ENCODE peak calls at places on chromosome 10, in five cellular contexts. One of them, this sample, is unnamed.
A peak's percentile ranks its signal among the peaks of the same experiment; 100 is the strongest.

GRCh38 chr10:33808475-33808874 is 474.0 kb upstream of the NRP1 start:
- DNase-seq in mucosa of descending colon: no peak
- DNase-seq in left ventricle myocardium inferior: no peak
- DNase-seq in upper lobe of right lung: no peak
- DNase-seq in GM10248: no peak
- DNase-seq in this sample: no peak

GRCh38 chr10:72834183-72834825 is 59.2 kb upstream of the OIT3 start:
- DNase-seq in mucosa of descending colon: peak; percentile 57
- DNase-seq in left ventricle myocardium inferior: no peak
- DNase-seq in upper lobe of right lung: no peak
- DNase-seq in GM10248: peak; percentile 57
- DNase-seq in this sample: peak; percentile 52

GRCh38 chr10:74171625-74172024 is 20.6 kb downstream of the ADK start:
- DNase-seq in mucosa of descending colon: no peak
- DNase-seq in left ventricle myocardium inferior: no peak
- DNase-seq in upper lobe of right lung: no peak
- DNase-seq in GM10248: no peak
- DNase-seq in this sample: no peak

GRCh38 chr10:1600861-1601260 is 136.5 kb downstream of the ADARB2 start:
- DNase-seq in mucosa of descending colon: no peak
- DNase-seq in left ventricle myocardium inferior: no peak
- DNase-seq in upper lobe of right lung: no peak
- DNase-seq in GM10248: no peak
- DNase-seq in this sample: no peak

GRCh38 chr10:11685787-11686218 is 56.4 kb upstream of the ECHDC3 start:
- DNase-seq in mucosa of descending colon: peak; percentile 91
- DNase-seq in left ventricle myocardium inferior: peak; percentile 53
- DNase-seq in upper lobe of right lung: peak; percentile 80
- DNase-seq in GM10248: peak; percentile 62
- DNase-seq in this sample: peak; percentile 58

GRCh38 chr10:84108797-84109196 is 30.5 kb upstream of the GHITM start:
- DNase-seq in mucosa of descending colon: no peak
- DNase-seq in left ventricle myocardium inferior: no peak
- DNase-seq in upper lobe of right lung: no peak
- DNase-seq in GM10248: no peak
- DNase-seq in this sample: no peak

GRCh38 chr10:78630944-78631838 is 437.6 kb upstream of the ZMIZ1 start:
- DNase-seq in mucosa of descending colon: no peak
- DNase-seq in left ventricle myocardium inferior: peak; percentile 44
- DNase-seq in upper lobe of right lung: no peak
- DNase-seq in GM10248: peak; percentile 26
- DNase-seq in this sample: peak; percentile 20

GRCh38 chr10:24331457-24331856 is 122.5 kb downstream of the KIAA1217 start:
- DNase-seq in mucosa of descending colon: peak; percentile 88
- DNase-seq in left ventricle myocardium inferior: peak; percentile 36
- DNase-seq in upper lobe of right lung: no peak
- DNase-seq in GM10248: no peak
- DNase-seq in this sample: no peak

GRCh38 chr10:92204238-92204637 is 86.6 kb downstream of the CPEB3 start:
- DNase-seq in mucosa of descending colon: peak; percentile 37
- DNase-seq in left ventricle myocardium inferior: no peak
- DNase-seq in upper lobe of right lung: no peak
- DNase-seq in GM10248: no peak
- DNase-seq in this sample: no peak

GRCh38 chr10:101014230-101014884 is 14.7 kb downstream of the LZTS2 start:
- DNase-seq in mucosa of descending colon: peak; percentile 96
- DNase-seq in left ventricle myocardium inferior: peak; percentile 86
- DNase-seq in upper lobe of right lung: peak; percentile 89
- DNase-seq in GM10248: peak; percentile 84
- DNase-seq in this sample: peak; percentile 89

GRCh38 chr10:543131-543530 is 146.3 kb downstream of the DIP2C start:
- DNase-seq in mucosa of descending colon: no peak
- DNase-seq in left ventricle myocardium inferior: no peak
- DNase-seq in upper lobe of right lung: no peak
- DNase-seq in GM10248: no peak
- DNase-seq in this sample: no peak

GRCh38 chr10:47081264-47081663 is 170.0 kb downstream of the PTPN20 start:
- DNase-seq in mucosa of descending colon: no peak
- DNase-seq in left ventricle myocardium inferior: no peak
- DNase-seq in upper lobe of right lung: no peak
- DNase-seq in GM10248: no peak
- DNase-seq in this sample: no peak

GRCh38 chr10:72746606-72747357 is 54.8 kb downstream of the MCU start:
- DNase-seq in mucosa of descending colon: no peak
- DNase-seq in left ventricle myocardium inferior: no peak
- DNase-seq in upper lobe of right lung: no peak
- DNase-seq in GM10248: no peak
- DNase-seq in this sample: no peak

GRCh38 chr10:93849605-93850004 is 44.2 kb upstream of the SLC35G1 start:
- DNase-seq in mucosa of descending colon: no peak
- DNase-seq in left ventricle myocardium inferior: no peak
- DNase-seq in upper lobe of right lung: no peak
- DNase-seq in GM10248: no peak
- DNase-seq in this sample: no peak

GRCh38 chr10:133008196-133008595 is 65.8 kb upstream of the CFAP46 start:
- DNase-seq in mucosa of descending colon: no peak
- DNase-seq in left ventricle myocardium inferior: no peak
- DNase-seq in upper lobe of right lung: no peak
- DNase-seq in GM10248: no peak
- DNase-seq in this sample: no peak

GRCh38 chr10:133011883-133012282 is 69.5 kb upstream of the CFAP46 start:
- DNase-seq in mucosa of descending colon: no peak
- DNase-seq in left ventricle myocardium inferior: no peak
- DNase-seq in upper lobe of right lung: no peak
- DNase-seq in GM10248: no peak
- DNase-seq in this sample: no peak

GRCh38 chr10:133009218-133009954 is 67.0 kb upstream of the CFAP46 start:
- DNase-seq in mucosa of descending colon: peak; percentile 86
- DNase-seq in left ventricle myocardium inferior: peak; percentile 81
- DNase-seq in upper lobe of right lung: peak; percentile 96
- DNase-seq in GM10248: no peak
- DNase-seq in this sample: no peak

GRCh38 chr10:133008736-133009135 is 66.4 kb upstream of the CFAP46 start:
- DNase-seq in mucosa of descending colon: no peak
- DNase-seq in left ventricle myocardium inferior: no peak
- DNase-seq in upper lobe of right lung: no peak
- DNase-seq in GM10248: no peak
- DNase-seq in this sample: no peak

DNA sequence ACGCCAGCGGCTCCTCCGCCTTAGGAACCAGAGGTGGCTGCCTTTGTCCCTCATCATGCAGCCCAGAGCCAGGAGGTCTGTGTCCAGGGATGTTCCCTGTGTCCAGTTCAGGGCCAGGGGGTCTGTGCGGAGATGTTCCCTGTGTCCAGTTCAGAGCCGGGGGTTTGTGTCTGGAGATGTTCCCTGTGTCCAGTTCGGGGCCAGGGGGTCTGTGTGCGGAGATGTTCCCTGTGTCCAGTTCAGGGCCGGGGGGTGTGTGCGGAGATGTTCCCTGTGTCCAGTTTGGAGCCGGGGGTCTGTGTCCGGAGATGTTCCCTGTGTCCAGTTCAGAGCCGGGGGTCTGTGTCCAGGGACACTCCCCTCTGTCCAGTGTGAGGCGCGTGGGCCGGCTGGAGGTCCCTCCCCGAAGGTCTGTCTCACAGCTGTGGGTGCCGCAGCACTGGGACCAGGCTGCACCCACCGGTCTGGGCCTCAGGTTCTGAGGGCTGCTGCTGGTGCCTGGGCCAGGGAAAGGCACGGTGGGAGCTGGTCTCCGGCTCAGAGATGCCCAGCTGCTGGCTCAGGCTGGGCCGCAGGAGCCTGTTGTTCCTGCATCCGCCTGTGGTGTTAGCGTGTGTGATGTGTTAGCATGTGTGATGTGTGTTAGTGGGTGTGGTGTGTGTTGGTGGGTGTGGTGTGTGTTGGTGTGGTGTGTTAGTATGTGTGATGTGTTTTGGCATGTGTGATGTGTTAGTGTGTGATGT is 67.9 kb upstream of the CFAP46 start:
- DNase-seq in mucosa of descending colon: no peak
- DNase-seq in left ventricle myocardium inferior: no peak
- DNase-seq in upper lobe of right lung: no peak
- DNase-seq in GM10248: peak; percentile 40
- DNase-seq in this sample: no peak
- TF ChIP-seq CTCF in mucosa of descending colon: no peak
- TF ChIP-seq CTCF in left ventricle myocardium inferior: no peak
- TF ChIP-seq CTCF in upper lobe of right lung: no peak
- TF ChIP-seq CTCF in GM10248: no peak
- TF ChIP-seq CTCF in this sample: no peak

GRCh38 chr10:66257801-66258200 is 668.0 kb upstream of the LRRTM3 start:
- DNase-seq in mucosa of descending colon: no peak
- DNase-seq in left ventricle myocardium inferior: no peak
- DNase-seq in upper lobe of right lung: no peak
- DNase-seq in GM10248: no peak
- DNase-seq in this sample: no peak
- TF ChIP-seq CTCF in mucosa of descending colon: no peak
- TF ChIP-seq CTCF in left ventricle myocardium inferior: no peak
- TF ChIP-seq CTCF in upper lobe of right lung: no peak
- TF ChIP-seq CTCF in GM10248: no peak
- TF ChIP-seq CTCF in this sample: no peak

GRCh38 chr10:90964781-90965462 is 44.0 kb upstream of the ANKRD1 start:
- DNase-seq in mucosa of descending colon: no peak
- DNase-seq in left ventricle myocardium inferior: peak; percentile 24
- DNase-seq in upper lobe of right lung: no peak
- DNase-seq in GM10248: no peak
- DNase-seq in this sample: no peak

GRCh38 chr10:90958781-90959180 is 37.9 kb upstream of the ANKRD1 start:
- DNase-seq in mucosa of descending colon: no peak
- DNase-seq in left ventricle myocardium inferior: no peak
- DNase-seq in upper lobe of right lung: no peak
- DNase-seq in GM10248: no peak
- DNase-seq in this sample: no peak

GRCh38 chr10:90963331-90963730 is 42.4 kb upstream of the ANKRD1 start:
- DNase-seq in mucosa of descending colon: no peak
- DNase-seq in left ventricle myocardium inferior: no peak
- DNase-seq in upper lobe of right lung: no peak
- DNase-seq in GM10248: no peak
- DNase-seq in this sample: no peak

GRCh38 chr10:90959826-90960225 is 38.9 kb upstream of the ANKRD1 start:
- DNase-seq in mucosa of descending colon: no peak
- DNase-seq in left ventricle myocardium inferior: no peak
- DNase-seq in upper lobe of right lung: no peak
- DNase-seq in GM10248: no peak
- DNase-seq in this sample: no peak

DNA sequence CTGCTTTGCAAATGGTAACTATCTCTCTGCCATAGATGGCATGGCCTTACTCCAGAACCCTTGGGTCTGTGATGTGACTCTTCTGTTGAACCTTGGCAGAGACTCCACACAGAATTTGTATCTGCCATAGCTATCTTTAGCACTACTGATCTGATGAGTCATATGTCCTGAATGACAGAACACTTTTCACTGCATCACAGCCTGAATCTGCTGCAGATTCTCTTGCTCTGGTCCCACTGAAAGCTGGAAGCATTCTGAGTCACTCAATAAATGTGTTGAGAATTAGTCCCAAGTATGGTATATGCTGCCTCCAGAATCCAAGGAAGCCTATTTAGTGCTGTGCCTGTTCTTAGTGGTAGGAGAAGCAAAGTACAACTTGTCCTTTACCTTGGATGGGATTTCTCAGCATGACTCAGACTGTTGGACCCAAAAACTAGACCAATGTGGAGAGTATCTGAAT is 39.5 kb upstream of the ANKRD1 start:
- DNase-seq in mucosa of descending colon: no peak
- DNase-seq in left ventricle myocardium inferior: no peak
- DNase-seq in upper lobe of right lung: no peak
- DNase-seq in GM10248: peak; percentile 24
- DNase-seq in this sample: peak; percentile 52
- TF ChIP-seq CTCF in mucosa of descending colon: no peak
- TF ChIP-seq CTCF in left ventricle myocardium inferior: no peak
- TF ChIP-seq CTCF in upper lobe of right lung: no peak
- TF ChIP-seq CTCF in GM10248: no peak
- TF ChIP-seq CTCF in this sample: no peak

GRCh38 chr10:17143055-17143690 is 13.6 kb upstream of the CUBN start:
- DNase-seq in mucosa of descending colon: no peak
- DNase-seq in left ventricle myocardium inferior: no peak
- DNase-seq in upper lobe of right lung: no peak
- DNase-seq in GM10248: no peak
- DNase-seq in this sample: no peak
- TF ChIP-seq CTCF in mucosa of descending colon: no peak
- TF ChIP-seq CTCF in left ventricle myocardium inferior: no peak
- TF ChIP-seq CTCF in upper lobe of right lung: no peak
- TF ChIP-seq CTCF in GM10248: no peak
- TF ChIP-seq CTCF in this sample: no peak

GRCh38 chr10:100009283-100009792 is 409 bp downstream of the DNMBP start:
- DNase-seq in mucosa of descending colon: peak; percentile 70
- DNase-seq in left ventricle myocardium inferior: no peak
- DNase-seq in upper lobe of right lung: peak; percentile 65
- DNase-seq in GM10248: no peak
- DNase-seq in this sample: no peak

GRCh38 chr10:100008708-100009282 is 952 bp downstream of the DNMBP start:
- DNase-seq in mucosa of descending colon: no peak
- DNase-seq in left ventricle myocardium inferior: no peak
- DNase-seq in upper lobe of right lung: no peak
- DNase-seq in GM10248: no peak
- DNase-seq in this sample: no peak

GRCh38 chr10:100007239-100008141 is 2.3 kb downstream of the DNMBP start:
- DNase-seq in mucosa of descending colon: no peak
- DNase-seq in left ventricle myocardium inferior: no peak
- DNase-seq in upper lobe of right lung: no peak
- DNase-seq in GM10248: no peak
- DNase-seq in this sample: no peak

GRCh38 chr10:100008142-100008522 is 1.6 kb downstream of the DNMBP start:
- DNase-seq in mucosa of descending colon: no peak
- DNase-seq in left ventricle myocardium inferior: no peak
- DNase-seq in upper lobe of right lung: no peak
- DNase-seq in GM10248: no peak
- DNase-seq in this sample: no peak

DNA sequence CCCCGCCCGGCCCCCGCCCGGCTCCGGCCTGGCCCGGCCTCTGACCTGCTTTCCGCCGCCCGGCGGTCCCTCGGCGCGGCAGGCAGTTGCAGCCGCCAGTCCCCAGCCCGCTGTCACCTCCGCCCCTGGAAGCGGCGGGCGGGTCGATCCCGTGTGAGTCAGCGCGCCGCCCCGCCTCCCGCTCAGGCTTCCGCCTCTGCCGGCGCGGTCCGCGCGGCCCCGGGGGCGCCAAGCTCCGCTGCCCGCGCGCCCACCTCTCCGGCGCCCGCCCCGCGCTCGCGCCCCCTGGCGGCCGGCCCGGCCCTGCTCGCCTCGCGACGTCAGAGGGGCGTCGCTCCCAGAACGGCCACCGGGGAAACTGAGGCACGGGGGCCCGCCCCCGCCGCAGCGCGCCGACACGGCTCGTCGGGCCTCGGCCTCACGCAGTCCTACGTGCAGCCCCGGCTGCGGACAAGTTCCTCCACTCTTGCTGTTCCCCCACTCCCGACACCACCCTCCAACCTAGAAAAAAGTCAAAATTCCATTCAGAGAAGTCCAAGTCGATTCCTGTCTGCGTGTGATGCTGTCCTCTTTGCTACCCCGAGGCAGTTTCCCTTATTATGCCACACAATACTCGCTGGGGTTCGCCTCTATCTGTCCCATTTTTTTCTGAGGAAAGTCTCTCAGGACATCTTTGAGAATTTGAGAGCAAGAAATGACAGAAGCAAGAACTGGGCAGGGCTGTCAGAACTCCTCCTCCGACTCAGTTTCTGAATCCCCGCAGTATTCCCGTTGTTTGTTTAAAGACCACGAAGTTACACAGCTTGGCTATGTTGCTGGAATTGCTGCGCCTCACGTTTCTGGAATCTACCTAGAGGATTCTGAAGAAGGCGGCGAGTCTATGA is at the start of gene DNMBP:
- DNase-seq in mucosa of descending colon: peak; percentile 85
- DNase-seq in left ventricle myocardium inferior: peak; percentile 86
- DNase-seq in upper lobe of right lung: peak; percentile 92
- DNase-seq in GM10248: peak; percentile 92
- DNase-seq in this sample: peak; percentile 95
- TF ChIP-seq CTCF in mucosa of descending colon: peak; percentile 55
- TF ChIP-seq CTCF in left ventricle myocardium inferior: peak; percentile 63
- TF ChIP-seq CTCF in upper lobe of right lung: peak; percentile 50
- TF ChIP-seq CTCF in GM10248: peak; percentile 89
- TF ChIP-seq CTCF in this sample: peak; percentile 94